ENCODE peak calls at places on chromosomes 1 and 21, in four cellular contexts. F, L, N and M are unnamed samples.
A peak's percentile ranks its signal among the peaks of the same experiment; 100 is the strongest.

GRCh38 chr1:11339346-11340247 is 66.6 kb downstream of the UBIAD1 start:
- DNase-seq in F (peak; percentile 37), L (no peak), N (peak; percentile 72), M (no peak)

GRCh38 chr1:3402258-3403010 is 52.0 kb upstream of the ARHGEF16 start:
- DNase-seq in F (no peak), L (no peak), N (no peak), M (no peak)

GRCh38 chr1:118905206-118905605 is 82.9 kb downstream of the TBX15 start:
- DNase-seq in F (no peak), L (no peak), N (no peak), M (no peak)

GRCh38 chr1:98388431-98388830 is 273.1 kb upstream of the SNX7 start:
- DNase-seq in F (no peak), L (peak; percentile 64), N (no peak), M (no peak)

GRCh38 chr1:2555634-2556276 is 416 bp upstream of the TNFRSF14 start:
- DNase-seq in F (no peak), L (peak; percentile 66), N (no peak), M (peak; percentile 74)

GRCh38 chr1:223670458-223671159 is 5.1 kb upstream of the CAPN8 start:
- DNase-seq in F (peak; percentile 66), L (no peak), N (peak; percentile 57), M (no peak)

GRCh38 chr1:150065184-150065871 is 2.2 kb upstream of the VPS45 start:
- DNase-seq in F (no peak), L (peak; percentile 4), N (no peak), M (no peak)

GRCh38 chr1:36350659-36351171 is 27.3 kb upstream of the EVA1B start:
- DNase-seq in F (no peak), L (peak; percentile 36), N (no peak), M (peak; percentile 50)

GRCh38 chr1:37605806-37606474 is 10.2 kb upstream of the GNL2 start:
- DNase-seq in F (no peak), L (no peak), N (no peak), M (no peak)

GRCh38 chr21:45373991-45374816 is 30.8 kb upstream of the COL18A1 start:
- DNase-seq in F (peak; percentile 7), L (no peak), N (no peak), M (no peak)

GRCh38 chr1:170267317-170267716 is 121.6 kb downstream of the NTMT2 start:
- DNase-seq in F (peak; percentile 28), L (no peak), N (no peak), M (no peak)